ENCODE peak calls at places on chromosomes 7 and 10, in six cellular contexts. R, J, M, U, N and T are unnamed samples.

GRCh38 chr10:98795467-98795866 is 348.7 kb upstream of the HPS1 start:
- DNase-seq in R (no peak), J (no peak), M (peak), U (no peak), N (no peak), T (no peak)

GRCh38 chr10:37856881-37857286 is 526 bp downstream of the ZNF248 start:
- DNase-seq in R (peak), J (peak), M (peak), U (no peak), N (no peak), T (no peak)

GRCh38 chr7:30905078-30906012 is 6.3 kb upstream of the AQP1 start:
- DNase-seq in R (no peak), J (no peak), M (peak), U (no peak), N (no peak), T (no peak)

GRCh38 chr7:37007319-37007718 is 283.0 kb upstream of the AOAH start:
- DNase-seq in R (no peak), J (no peak), M (no peak), U (no peak), N (no peak), T (no peak)

GRCh38 chr10:22992075-22992474 is 64.2 kb downstream of the ARMC3 start:
- DNase-seq in R (no peak), J (no peak), M (no peak), U (no peak), N (no peak), T (no peak)

GRCh38 chr10:113767222-113767621 is 15.7 kb downstream of the PLEKHS1 start:
- DNase-seq in R (no peak), J (no peak), M (no peak), U (no peak), N (no peak), T (no peak)

GRCh38 chr10:130040351-130040750 is 70.3 kb downstream of the C10orf143 start:
- DNase-seq in R (no peak), J (no peak), M (no peak), U (no peak), N (no peak), T (no peak)

GRCh38 chr10:63430091-63430998 is 35.4 kb downstream of the JMJD1C start:
- DNase-seq in R (no peak), J (no peak), M (no peak), U (peak), N (peak), T (peak)

GRCh38 chr7:110027385-110027784 is 1063.5 kb upstream of the LRRN3 start:
- DNase-seq in R (no peak), J (no peak), M (no peak), U (no peak), N (no peak), T (no peak)

GRCh38 chr7:2959343-2959680 is 84.4 kb downstream of the CARD11 start:
- DNase-seq in R (no peak), J (no peak), M (no peak), U (no peak), N (no peak), T (no peak)

GRCh38 chr10:75034131-75034512 is 77.3 kb upstream of the SAMD8 start:
- DNase-seq in R (no peak), J (no peak), M (no peak), U (no peak), N (no peak), T (no peak)

GRCh38 chr7:24715661-24716479 is 41.4 kb downstream of the GSDME start:
- DNase-seq in R (no peak), J (peak), M (no peak), U (peak), N (peak), T (no peak)

GRCh38 chr7:17907014-17907413 is 33.3 kb downstream of the SNX13 start:
- DNase-seq in R (no peak), J (no peak), M (no peak), U (peak), N (peak), T (no peak)

GRCh38 chr7:23713285-23714235 is 3.5 kb downstream of the STK31 start:
- DNase-seq in R (no peak), J (no peak), M (no peak), U (peak), N (peak), T (peak)

GRCh38 chr7:114073711-114074110 is 154.9 kb upstream of the PPP1R3A start:
- DNase-seq in R (no peak), J (no peak), M (no peak), U (no peak), N (no peak), T (no peak)

GRCh38 chr7:85186083-85186520 is 754 bp downstream of the SEMA3D start:
- DNase-seq in R (peak), J (no peak), M (peak), U (peak), N (peak), T (peak)

GRCh38 chr7:155647302-155647701 is 2.8 kb downstream of the RBM33 start:
- DNase-seq in R (no peak), J (no peak), M (no peak), U (no peak), N (no peak), T (no peak)
- H3K4me3 ChIP-seq in R (no peak), J (no peak), M (no peak), U (no peak), N (no peak), T (no peak)

GRCh38 chr10:116827214-116827671 is 22.1 kb upstream of the ENO4 start:
- DNase-seq in R (no peak), J (no peak), M (no peak), U (no peak), N (no peak), T (no peak)
- TF ChIP-seq CTCF in R (no peak), J (no peak), M (no peak), U (no peak), N (peak), T (no peak)

GRCh38 chr10:84063440-84063839 is 75.9 kb upstream of the GHITM start:
- DNase-seq in R (no peak), J (no peak), M (no peak), U (no peak), N (no peak), T (no peak)

GRCh38 chr10:84066202-84066601 is 73.1 kb upstream of the GHITM start:
- DNase-seq in R (no peak), J (no peak), M (no peak), U (no peak), N (no peak), T (no peak)

GRCh38 chr10:84065764-84066163 is 73.5 kb upstream of the GHITM start:
- DNase-seq in R (no peak), J (no peak), M (no peak), U (no peak), N (no peak), T (no peak)
- H3K4me3 ChIP-seq in R (no peak), J (no peak), M (no peak), U (no peak), N (no peak), T (no peak)

GRCh38 chr7:39949980-39950472 is at the start of gene CDK13:
- DNase-seq in R (peak), J (peak), M (peak), U (peak), N (peak), T (no peak)
- TF ChIP-seq CTCF in R (no peak), J (no peak), M (no peak), U (no peak), N (no peak), T (no peak)

DNA sequence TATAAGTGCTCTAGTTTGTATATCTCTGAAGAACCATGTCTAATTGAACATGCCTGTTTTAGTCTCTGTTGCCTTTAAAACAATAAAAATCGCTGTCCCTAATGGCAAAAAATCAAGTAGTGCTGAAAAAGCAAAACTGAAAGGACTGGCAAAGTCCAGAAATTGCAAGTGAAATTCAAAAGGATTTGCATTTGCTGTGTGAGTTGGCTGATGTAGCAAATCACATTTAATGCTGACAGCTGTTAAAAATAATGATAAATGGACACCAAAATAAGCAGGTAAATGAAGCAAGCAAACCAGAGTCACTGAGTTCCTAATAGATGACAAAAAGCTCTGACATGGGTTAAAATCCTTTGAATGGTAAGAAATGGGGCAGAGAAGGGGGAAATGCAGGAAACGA is 874.1 kb downstream of the GRM8 start:
- DNase-seq in R (no peak), J (no peak), M (no peak), U (no peak), N (no peak), T (no peak)
- H3K4me3 ChIP-seq in R (no peak), J (no peak), M (no peak), U (no peak), N (no peak), T (no peak)

GRCh38 chr7:20172736-20173334 is 44.3 kb downstream of the MACC1 start:
- DNase-seq in R (peak), J (no peak), M (peak), U (peak), N (peak), T (peak)
- TF ChIP-seq CTCF in R (peak), J (peak), M (peak), U (peak), N (peak), T (peak)

GRCh38 chr10:87868277-87868676 is 4.9 kb downstream of the PTEN start:
- DNase-seq in R (no peak), J (no peak), M (no peak), U (peak), N (no peak), T (no peak)
- H3K4me3 ChIP-seq in R (peak), J (peak), M (no peak), U (peak), N (peak), T (peak)

DNA sequence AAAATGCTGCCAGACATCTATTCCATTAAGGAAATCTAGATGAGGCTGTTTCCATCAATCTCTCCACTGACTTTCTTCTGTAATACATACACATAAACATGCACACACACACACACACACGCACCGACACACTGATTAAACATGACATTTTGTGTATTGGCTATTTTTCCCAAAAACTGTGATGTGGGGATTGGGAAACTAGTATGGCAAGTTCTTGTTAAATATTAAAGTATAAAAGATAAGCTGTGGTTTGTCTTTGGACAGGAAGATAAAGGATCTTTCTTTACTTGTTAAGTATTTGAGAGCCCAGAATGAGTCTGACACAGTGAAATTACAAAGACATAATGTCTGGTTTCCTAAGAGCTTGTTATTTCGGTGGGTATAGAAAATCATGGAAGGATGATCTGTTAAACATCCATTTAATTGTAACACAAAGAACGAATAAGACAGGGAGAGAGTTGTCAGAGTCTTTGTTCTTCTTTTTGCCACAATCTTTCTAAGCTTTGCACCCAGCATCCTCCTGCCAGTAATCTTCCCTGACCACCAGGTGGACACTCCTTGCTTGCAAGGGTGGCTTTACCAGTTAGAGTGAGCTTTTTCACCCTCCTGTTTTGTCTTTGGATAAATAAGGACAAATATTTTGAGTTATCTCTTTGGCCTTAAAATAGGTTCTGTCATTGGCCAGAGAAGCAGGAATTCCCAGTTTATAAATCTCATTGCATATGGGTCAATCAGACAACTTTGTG is 177.2 kb upstream of the TMEM72 start:
- DNase-seq in R (no peak), J (no peak), M (no peak), U (peak), N (no peak), T (no peak)
- TF ChIP-seq CTCF in R (no peak), J (no peak), M (no peak), U (peak), N (peak), T (peak)

GRCh38 chr7:107044347-107045194 is at the start of gene PRKAR2B:
- DNase-seq in R (peak), J (no peak), M (peak), U (peak), N (peak), T (peak)

GRCh38 chr7:107045980-107046379 is 1.5 kb downstream of the PRKAR2B start:
- DNase-seq in R (no peak), J (no peak), M (no peak), U (peak), N (peak), T (no peak)

GRCh38 chr7:107046511-107047259 is 2.2 kb downstream of the PRKAR2B start:
- DNase-seq in R (no peak), J (no peak), M (no peak), U (no peak), N (no peak), T (no peak)

GRCh38 chr7:107045195-107045960 is 873 bp downstream of the PRKAR2B start:
- DNase-seq in R (no peak), J (no peak), M (no peak), U (peak), N (no peak), T (no peak)

GRCh38 chr7:107043916-107044346 is 574 bp upstream of the PRKAR2B start:
- DNase-seq in R (no peak), J (no peak), M (no peak), U (no peak), N (no peak), T (no peak)
- H3K4me3 ChIP-seq in R (peak), J (peak), M (peak), U (peak), N (peak), T (peak)

GRCh38 chr10:17802350-17802749 is 6.8 kb upstream of the MRC1 start:
- DNase-seq in R (no peak), J (no peak), M (no peak), U (no peak), N (no peak), T (no peak)

GRCh38 chr10:17805921-17806577 is 3.1 kb upstream of the MRC1 start:
- DNase-seq in R (no peak), J (no peak), M (no peak), U (no peak), N (no peak), T (no peak)

GRCh38 chr10:17802966-17803365 is 6.2 kb upstream of the MRC1 start:
- DNase-seq in R (no peak), J (no peak), M (no peak), U (peak), N (no peak), T (no peak)

GRCh38 chr10:17805440-17805839 is 3.7 kb upstream of the MRC1 start:
- DNase-seq in R (no peak), J (no peak), M (no peak), U (no peak), N (no peak), T (no peak)

DNA sequence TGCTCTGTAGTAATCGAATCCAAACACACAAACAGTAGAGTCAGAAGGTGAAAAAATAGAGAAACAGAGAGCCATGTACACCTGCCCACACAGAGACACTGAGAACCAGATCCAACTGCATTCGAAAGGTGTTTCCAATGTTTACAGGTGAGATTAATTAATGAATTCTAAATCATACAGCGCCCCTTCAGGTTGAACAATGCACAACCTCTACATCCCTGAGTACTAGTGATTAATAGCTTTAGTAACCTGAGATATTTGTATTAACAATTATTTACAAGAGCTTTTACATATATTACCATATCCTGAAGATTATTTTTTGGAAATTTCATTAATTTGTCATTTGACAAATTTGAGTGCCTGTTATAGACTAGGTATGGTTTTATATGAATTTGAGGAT is 7.6 kb upstream of the MRC1 start:
- DNase-seq in R (no peak), J (no peak), M (no peak), U (no peak), N (no peak), T (no peak)
- TF ChIP-seq CTCF in R (no peak), J (no peak), M (no peak), U (no peak), N (no peak), T (no peak)